ENCODE peak calls at places on chromosomes 3 and 15, in nine cellular contexts. A is cardiac muscle cell, G is upper lobe of right lung, N is K562, W is HL-60, U is tibial nerve, X is esophagus squamous epithelium, Q is left lung, Z is AG09309. L is an unnamed sample.

GRCh38 chr15:75775296-75776074 is 62.8 kb upstream of the CSPG4 start:
- DNase-seq in Q (no peak), A (no peak), W (no peak), N (peak), G (no peak), Z (no peak), X (no peak), U (no peak), L (no peak)

GRCh38 chr15:51494411-51495314 is 127.9 kb downstream of the DMXL2 start:
- DNase-seq in W (no peak), Q (no peak), N (no peak), A (no peak), U (no peak), Z (no peak), X (no peak), G (no peak), L (no peak)

GRCh38 chr3:75171632-75172230 is 492.4 kb upstream of the FRG2C start:
- DNase-seq in Z (peak), Q (no peak), W (no peak), G (no peak), A (no peak), U (no peak), N (peak), X (no peak), L (no peak)

GRCh38 chr15:89197503-89197971 is 23.8 kb downstream of the RLBP1 start:
- DNase-seq in A (peak), G (peak), Q (peak), Z (no peak), U (peak), N (no peak), X (no peak), W (peak), L (no peak)

GRCh38 chr3:71062920-71063767 is 520.4 kb downstream of the FOXP1 start:
- DNase-seq in X (no peak), W (no peak), N (peak), U (no peak), Q (no peak), Z (no peak), G (no peak), A (no peak), L (no peak)

GRCh38 chr3:100325827-100326226 is 8.7 kb upstream of the NIT2 start:
- DNase-seq in N (no peak), Q (no peak), Z (no peak), G (no peak), A (no peak), X (no peak), W (no peak), U (no peak), L (no peak)

GRCh38 chr3:187130346-187131066 is 8.8 kb downstream of the RPL39L start:
- DNase-seq in X (no peak), Z (no peak), N (no peak), G (no peak), Q (no peak), U (no peak), A (no peak), W (no peak), L (peak)

GRCh38 chr3:126454799-126455198 is 20.9 kb downstream of the ZXDC start:
- DNase-seq in A (no peak), X (no peak), Q (no peak), G (no peak), U (no peak), W (no peak), N (no peak), Z (no peak), L (no peak)

GRCh38 chr15:81255596-81255995 is 58.9 kb downstream of the IL16 start:
- DNase-seq in N (no peak), A (no peak), X (no peak), U (no peak), G (no peak), W (no peak), Q (no peak), Z (no peak), L (no peak)

GRCh38 chr3:23944007-23944760 is 902 bp upstream of the NR1D2 start:
- DNase-seq in Z (no peak), W (no peak), U (no peak), X (no peak), A (peak), Q (no peak), N (no peak), G (no peak), L (no peak)

GRCh38 chr3:188853896-188854295 is 317.9 kb upstream of the TPRG1 start:
- DNase-seq in A (no peak), Z (no peak), N (no peak), W (no peak), X (no peak), G (no peak), U (no peak), Q (no peak), L (no peak)

GRCh38 chr15:35958936-35959335 is 413.0 kb upstream of the DPH6 start:
- DNase-seq in A (no peak), X (no peak), U (no peak), Q (no peak), G (no peak), N (no peak), W (no peak), Z (no peak), L (no peak)

GRCh38 chr3:188683032-188683491 is 488.7 kb upstream of the TPRG1 start:
- DNase-seq in Z (peak), X (no peak), Q (peak), N (no peak), G (no peak), A (no peak), U (no peak), W (no peak), L (peak)

DNA sequence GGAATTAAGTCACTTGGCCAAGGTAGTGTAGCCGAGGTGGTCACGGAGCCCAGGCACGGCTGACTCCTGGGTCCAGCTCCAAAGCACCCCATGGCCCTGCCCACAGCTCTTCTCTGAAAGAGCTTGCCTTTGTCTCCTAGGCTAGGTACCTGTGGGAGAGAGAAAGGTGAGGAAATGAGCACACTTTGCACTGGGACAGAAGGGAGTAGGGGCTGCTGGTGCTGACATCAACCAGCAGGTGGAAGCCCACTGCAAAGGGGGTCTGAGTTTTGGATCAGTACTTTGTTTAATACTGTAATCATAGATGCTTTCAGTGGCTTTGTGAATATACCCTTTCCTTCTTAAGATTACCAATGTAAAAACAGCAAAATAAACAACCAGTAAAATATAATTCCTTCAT is 128.3 kb upstream of the EIF1B start:
- DNase-seq in A (no peak), W (no peak), G (no peak), N (no peak), Z (no peak), U (no peak), X (no peak), Q (no peak), L (no peak)
- TF ChIP-seq CTCF in A (no peak), W (no peak), G (no peak), N (no peak), Z (no peak), U (no peak), X (no peak), Q (no peak), L (no peak)

GRCh38 chr3:39065197-39065596 is 13.4 kb downstream of the WDR48 start:
- DNase-seq in G (no peak), N (peak), Z (no peak), W (peak), Q (no peak), U (no peak), A (peak), X (no peak), L (peak)
- TF ChIP-seq CTCF in G (no peak), N (peak), Z (peak), W (peak), Q (no peak), U (peak), A (peak), X (peak), L (peak)

DNA sequence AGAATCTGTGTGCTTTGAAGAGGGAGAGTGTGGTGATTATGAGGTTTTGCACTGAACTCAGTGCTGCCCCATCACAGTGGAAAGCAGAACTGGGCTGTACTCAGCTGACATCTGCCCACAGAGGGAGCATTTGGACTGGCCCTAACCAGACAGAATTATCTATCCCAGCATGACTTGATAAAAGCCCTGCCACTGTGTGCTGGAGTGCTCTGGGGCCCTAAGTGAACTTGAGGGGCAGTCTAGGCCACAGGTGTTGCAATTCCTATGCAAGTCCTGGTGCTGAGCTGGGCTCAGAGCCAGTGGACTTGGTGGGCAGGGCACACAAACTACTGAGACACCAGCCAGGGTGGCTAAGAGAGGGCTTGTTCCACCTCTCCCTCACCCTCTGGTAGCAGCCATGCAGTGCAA is 269.2 kb upstream of the CTNNB1 start:
- DNase-seq in U (no peak), Z (no peak), N (peak), Q (peak), A (peak), W (no peak), G (peak), X (no peak), L (peak)
- TF ChIP-seq CTCF in U (no peak), Z (no peak), N (peak), Q (no peak), A (peak), W (no peak), G (no peak), X (no peak), L (no peak)

GRCh38 chr3:31635586-31635985 is 102.9 kb downstream of the STT3B start:
- DNase-seq in Q (no peak), X (no peak), G (no peak), N (no peak), W (no peak), A (no peak), U (no peak), Z (no peak), L (no peak)

GRCh38 chr3:31636063-31636462 is 103.3 kb downstream of the STT3B start:
- DNase-seq in Z (peak), X (no peak), N (no peak), U (no peak), W (no peak), G (no peak), A (no peak), Q (no peak), L (no peak)

GRCh38 chr3:31634485-31634884 is 101.8 kb downstream of the STT3B start:
- DNase-seq in W (no peak), Z (peak), Q (no peak), X (no peak), G (no peak), N (no peak), A (no peak), U (no peak), L (no peak)

GRCh38 chr3:31636693-31637442 is 104.1 kb downstream of the STT3B start:
- DNase-seq in A (no peak), W (no peak), U (no peak), N (no peak), G (no peak), Z (no peak), X (no peak), Q (no peak), L (no peak)

GRCh38 chr3:31639828-31640227 is 107.1 kb downstream of the STT3B start:
- DNase-seq in Q (no peak), N (no peak), A (no peak), G (no peak), W (no peak), Z (no peak), U (no peak), X (no peak), L (no peak)
- TF ChIP-seq CTCF in Q (no peak), N (peak), A (no peak), G (no peak), W (no peak), Z (no peak), U (no peak), X (no peak), L (no peak)

DNA sequence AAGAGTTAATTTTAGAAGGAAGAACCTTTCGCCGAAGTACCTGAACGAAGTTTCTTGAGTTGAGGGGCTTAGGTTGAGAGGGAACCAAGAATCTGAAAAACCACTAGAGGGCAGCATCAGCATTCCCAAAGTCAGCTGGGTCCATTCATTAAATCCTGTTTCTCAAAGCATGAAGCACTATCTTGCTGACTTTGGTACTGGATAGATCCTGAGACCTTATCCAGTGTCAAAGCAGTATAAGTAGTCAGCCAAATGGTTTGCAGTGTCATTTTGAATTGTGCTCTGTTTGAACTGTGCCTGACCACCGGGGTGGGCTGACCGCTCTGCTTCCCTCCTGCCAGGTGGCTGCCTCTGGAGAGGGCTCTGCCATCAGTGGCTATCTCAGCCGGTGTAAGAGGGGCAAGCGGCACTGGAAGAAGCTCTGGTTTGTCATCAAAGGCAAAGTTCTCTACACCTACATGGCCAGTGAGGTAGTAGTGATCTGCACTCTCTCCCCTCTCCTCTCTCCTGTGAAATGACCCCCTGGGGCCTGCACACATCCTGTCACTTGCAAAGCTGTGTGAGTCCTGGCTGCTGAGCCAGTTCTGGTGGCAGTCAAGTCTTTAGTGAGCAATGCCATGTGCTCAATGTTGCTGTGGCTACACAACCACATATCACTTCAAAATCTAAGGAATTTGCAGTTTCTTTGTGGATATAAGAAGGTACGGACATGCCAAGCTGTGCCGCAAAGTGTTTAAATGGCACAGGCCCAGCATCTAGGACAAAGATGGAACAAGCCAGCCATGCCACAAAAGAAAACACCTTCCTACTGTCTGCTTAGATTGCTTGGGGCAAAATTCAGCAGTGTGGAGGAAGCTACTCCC is 21.4 kb upstream of the NR2C2 start:
- DNase-seq in U (no peak), A (peak), Z (peak), W (peak), X (no peak), G (peak), N (peak), Q (no peak), L (no peak)
- TF ChIP-seq CTCF in U (peak), A (peak), Z (peak), W (peak), X (peak), G (peak), N (peak), Q (peak), L (peak)

GRCh38 chr3:10205461-10206165 is 40.9 kb downstream of the IRAK2 start:
- DNase-seq in Q (no peak), W (no peak), X (no peak), Z (no peak), A (no peak), U (no peak), N (no peak), G (no peak), L (peak)
- TF ChIP-seq CTCF in Q (no peak), W (no peak), X (no peak), Z (peak), A (no peak), U (no peak), N (no peak), G (no peak), L (no peak)